ENCODE peak calls at places on chromosomes 5 and 9, in seven cellular contexts. One of them, this sample, is unnamed.

GRCh38 chr9:112087506-112087905 is 87.6 kb downstream of the SUSD1 start:
- DNase-seq in fibroblast of mammary gland: no peak
- DNase-seq in MM.1S: no peak
- DNase-seq in GM23248: no peak
- DNase-seq in adipocyte: no peak
- DNase-seq in AG04450: no peak
- DNase-seq in heart left ventricle: no peak
- DNase-seq in this sample: no peak

GRCh38 chr9:135222991-135223760 is 135.7 kb downstream of the OLFM1 start:
- DNase-seq in fibroblast of mammary gland: no peak
- DNase-seq in MM.1S: no peak
- DNase-seq in GM23248: no peak
- DNase-seq in adipocyte: no peak
- DNase-seq in AG04450: no peak
- DNase-seq in heart left ventricle: peak
- DNase-seq in this sample: no peak

GRCh38 chr9:134564431-134565170 is 77.0 kb upstream of the COL5A1 start:
- DNase-seq in fibroblast of mammary gland: peak
- DNase-seq in MM.1S: no peak
- DNase-seq in GM23248: peak
- DNase-seq in adipocyte: no peak
- DNase-seq in AG04450: peak
- DNase-seq in heart left ventricle: no peak
- DNase-seq in this sample: no peak

GRCh38 chr5:35002459-35002858 is 45.3 kb downstream of the AGXT2 start:
- DNase-seq in fibroblast of mammary gland: no peak
- DNase-seq in MM.1S: no peak
- DNase-seq in GM23248: no peak
- DNase-seq in adipocyte: no peak
- DNase-seq in AG04450: no peak
- DNase-seq in heart left ventricle: no peak
- DNase-seq in this sample: no peak

GRCh38 chr5:133051117-133051546 is 681 bp upstream of the HSPA4 start:
- DNase-seq in fibroblast of mammary gland: no peak
- DNase-seq in MM.1S: no peak
- DNase-seq in GM23248: peak
- DNase-seq in adipocyte: no peak
- DNase-seq in AG04450: no peak
- DNase-seq in heart left ventricle: no peak
- DNase-seq in this sample: no peak

GRCh38 chr5:149453618-149454415 is 74.7 kb upstream of the IL17B start:
- DNase-seq in fibroblast of mammary gland: no peak
- DNase-seq in MM.1S: no peak
- DNase-seq in GM23248: no peak
- DNase-seq in adipocyte: no peak
- DNase-seq in AG04450: no peak
- DNase-seq in heart left ventricle: no peak
- DNase-seq in this sample: no peak

GRCh38 chr9:86141843-86142242 is 42.5 kb upstream of the GOLM1 start:
- DNase-seq in fibroblast of mammary gland: no peak
- DNase-seq in MM.1S: no peak
- DNase-seq in GM23248: no peak
- DNase-seq in adipocyte: no peak
- DNase-seq in AG04450: no peak
- DNase-seq in heart left ventricle: no peak
- DNase-seq in this sample: no peak

GRCh38 chr5:159058928-159059636 is 40.6 kb downstream of the EBF1 start:
- DNase-seq in fibroblast of mammary gland: no peak
- DNase-seq in MM.1S: no peak
- DNase-seq in GM23248: peak
- DNase-seq in adipocyte: no peak
- DNase-seq in AG04450: no peak
- DNase-seq in heart left ventricle: no peak
- DNase-seq in this sample: peak

GRCh38 chr9:86557063-86557766 is 203.0 kb upstream of the TUT7 start:
- DNase-seq in fibroblast of mammary gland: peak
- DNase-seq in MM.1S: no peak
- DNase-seq in GM23248: peak
- DNase-seq in adipocyte: peak
- DNase-seq in AG04450: peak
- DNase-seq in heart left ventricle: no peak
- DNase-seq in this sample: no peak

GRCh38 chr9:3875371-3876132 is 349.8 kb upstream of the RFX3 start:
- DNase-seq in fibroblast of mammary gland: peak
- DNase-seq in MM.1S: peak
- DNase-seq in GM23248: peak
- DNase-seq in adipocyte: peak
- DNase-seq in AG04450: peak
- DNase-seq in heart left ventricle: no peak
- DNase-seq in this sample: peak

GRCh38 chr5:15026011-15026481 is 154.5 kb upstream of the ANKH start:
- DNase-seq in fibroblast of mammary gland: peak
- DNase-seq in MM.1S: no peak
- DNase-seq in GM23248: peak
- DNase-seq in adipocyte: no peak
- DNase-seq in AG04450: no peak
- DNase-seq in heart left ventricle: no peak
- DNase-seq in this sample: no peak

GRCh38 chr9:122383992-122384461 is 13.2 kb downstream of the PTGS1 start:
- DNase-seq in fibroblast of mammary gland: peak
- DNase-seq in MM.1S: no peak
- DNase-seq in GM23248: peak
- DNase-seq in adipocyte: peak
- DNase-seq in AG04450: no peak
- DNase-seq in heart left ventricle: no peak
- DNase-seq in this sample: no peak

GRCh38 chr9:98479967-98480847 is 224.8 kb upstream of the TBC1D2 start:
- DNase-seq in fibroblast of mammary gland: peak
- DNase-seq in MM.1S: no peak
- DNase-seq in GM23248: peak
- DNase-seq in adipocyte: no peak
- DNase-seq in AG04450: no peak
- DNase-seq in heart left ventricle: no peak
- DNase-seq in this sample: no peak

GRCh38 chr5:102865171-102865509 is 110.0 kb downstream of the PAM start:
- DNase-seq in fibroblast of mammary gland: peak
- DNase-seq in MM.1S: no peak
- DNase-seq in GM23248: peak
- DNase-seq in adipocyte: peak
- DNase-seq in AG04450: no peak
- DNase-seq in heart left ventricle: no peak
- DNase-seq in this sample: no peak

GRCh38 chr9:5421163-5421562 is 16.6 kb downstream of the PLGRKT start:
- DNase-seq in fibroblast of mammary gland: no peak
- DNase-seq in MM.1S: no peak
- DNase-seq in GM23248: no peak
- DNase-seq in adipocyte: no peak
- DNase-seq in AG04450: no peak
- DNase-seq in heart left ventricle: no peak
- DNase-seq in this sample: no peak

GRCh38 chr5:109318455-109319108 is 91.2 kb downstream of the PJA2 start:
- DNase-seq in fibroblast of mammary gland: no peak
- DNase-seq in MM.1S: no peak
- DNase-seq in GM23248: no peak
- DNase-seq in adipocyte: no peak
- DNase-seq in AG04450: no peak
- DNase-seq in heart left ventricle: no peak
- DNase-seq in this sample: no peak

GRCh38 chr9:136401173-136401922 is 1.4 kb upstream of the SNAPC4 start:
- DNase-seq in fibroblast of mammary gland: peak
- DNase-seq in MM.1S: no peak
- DNase-seq in GM23248: peak
- DNase-seq in adipocyte: no peak
- DNase-seq in AG04450: no peak
- DNase-seq in heart left ventricle: no peak
- DNase-seq in this sample: no peak

GRCh38 chr5:10505517-10506095 is 58.3 kb upstream of the ANKRD33B start:
- DNase-seq in fibroblast of mammary gland: no peak
- DNase-seq in MM.1S: no peak
- DNase-seq in GM23248: no peak
- DNase-seq in adipocyte: no peak
- DNase-seq in AG04450: no peak
- DNase-seq in heart left ventricle: no peak
- DNase-seq in this sample: peak

GRCh38 chr5:131405674-131406073 is 141.8 kb downstream of the CDC42SE2 start:
- DNase-seq in fibroblast of mammary gland: no peak
- DNase-seq in MM.1S: no peak
- DNase-seq in GM23248: no peak
- DNase-seq in adipocyte: no peak
- DNase-seq in AG04450: no peak
- DNase-seq in heart left ventricle: no peak
- DNase-seq in this sample: no peak

GRCh38 chr5:100901851-100902341 is 1.2 kb downstream of the ST8SIA4 start:
- DNase-seq in fibroblast of mammary gland: no peak
- DNase-seq in MM.1S: peak
- DNase-seq in GM23248: peak
- DNase-seq in adipocyte: no peak
- DNase-seq in AG04450: no peak
- DNase-seq in heart left ventricle: no peak
- DNase-seq in this sample: peak

GRCh38 chr9:34983209-34983608 is 6.3 kb upstream of the DNAJB5 start:
- DNase-seq in fibroblast of mammary gland: no peak
- DNase-seq in MM.1S: peak
- DNase-seq in GM23248: no peak
- DNase-seq in adipocyte: no peak
- DNase-seq in AG04450: no peak
- DNase-seq in heart left ventricle: no peak
- DNase-seq in this sample: peak

DNA sequence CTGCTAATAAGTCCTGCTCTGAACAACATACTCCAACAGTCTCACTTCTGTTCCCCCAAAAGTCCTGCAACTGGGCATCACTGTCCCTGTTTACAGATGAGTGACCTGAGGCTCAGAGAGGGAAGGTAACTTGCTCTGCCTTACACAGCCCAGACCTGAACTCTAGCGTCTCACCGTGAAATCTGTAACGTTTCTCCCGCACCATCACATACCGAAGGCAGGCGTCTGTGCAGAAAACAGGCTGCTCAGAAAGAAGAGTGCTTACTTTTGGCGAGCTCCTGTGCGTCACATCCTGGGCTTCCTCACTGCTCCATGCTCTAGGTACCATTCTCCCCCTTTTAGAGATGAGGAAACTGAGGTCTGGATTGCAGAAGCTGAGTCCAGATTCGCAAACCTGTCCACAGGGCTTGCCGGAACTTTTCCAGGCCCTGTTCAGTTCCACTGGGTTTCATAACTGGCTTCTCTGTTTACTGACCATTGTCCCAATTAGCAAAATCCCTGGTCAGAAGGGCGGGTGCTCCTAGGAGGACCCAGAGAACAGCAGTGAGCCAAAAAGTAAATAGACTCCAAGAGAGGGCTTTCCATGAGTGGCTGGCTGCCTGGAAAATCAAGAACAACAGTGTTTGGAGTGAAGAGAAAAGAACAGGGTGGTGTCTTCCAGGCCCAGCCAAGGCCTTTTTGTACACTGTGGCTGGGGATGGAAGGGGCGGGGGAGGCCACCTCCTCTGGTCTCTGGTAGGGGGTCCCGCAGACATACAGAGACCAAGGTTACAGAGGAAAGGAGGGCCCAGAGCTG is 27.1 kb downstream of the GSN start:
- DNase-seq in fibroblast of mammary gland: no peak
- DNase-seq in MM.1S: no peak
- DNase-seq in GM23248: no peak
- DNase-seq in adipocyte: peak
- DNase-seq in AG04450: no peak
- DNase-seq in heart left ventricle: peak
- DNase-seq in this sample: no peak
- H3K4me3 ChIP-seq in fibroblast of mammary gland: no peak
- H3K4me3 ChIP-seq in MM.1S: no peak
- H3K4me3 ChIP-seq in GM23248: no peak
- H3K4me3 ChIP-seq in adipocyte: peak
- H3K4me3 ChIP-seq in AG04450: no peak
- H3K4me3 ChIP-seq in heart left ventricle: no peak
- H3K4me3 ChIP-seq in this sample: no peak

GRCh38 chr5:126370796-126371718 is 52.2 kb upstream of the GRAMD2B start:
- DNase-seq in fibroblast of mammary gland: peak
- DNase-seq in MM.1S: no peak
- DNase-seq in GM23248: peak
- DNase-seq in adipocyte: no peak
- DNase-seq in AG04450: no peak
- DNase-seq in heart left ventricle: no peak
- DNase-seq in this sample: no peak
- H3K4me3 ChIP-seq in fibroblast of mammary gland: no peak
- H3K4me3 ChIP-seq in MM.1S: no peak
- H3K4me3 ChIP-seq in GM23248: no peak
- H3K4me3 ChIP-seq in adipocyte: no peak
- H3K4me3 ChIP-seq in AG04450: no peak
- H3K4me3 ChIP-seq in heart left ventricle: no peak
- H3K4me3 ChIP-seq in this sample: no peak

GRCh38 chr9:88994820-88995180 is 3.5 kb downstream of the S1PR3 start:
- DNase-seq in fibroblast of mammary gland: peak
- DNase-seq in MM.1S: no peak
- DNase-seq in GM23248: peak
- DNase-seq in adipocyte: peak
- DNase-seq in AG04450: no peak
- DNase-seq in heart left ventricle: no peak
- DNase-seq in this sample: no peak
- H3K4me3 ChIP-seq in fibroblast of mammary gland: peak
- H3K4me3 ChIP-seq in MM.1S: no peak
- H3K4me3 ChIP-seq in GM23248: peak
- H3K4me3 ChIP-seq in adipocyte: peak
- H3K4me3 ChIP-seq in AG04450: peak
- H3K4me3 ChIP-seq in heart left ventricle: no peak
- H3K4me3 ChIP-seq in this sample: no peak

GRCh38 chr5:147382776-147383175 is 127.1 kb downstream of the DPYSL3 start:
- DNase-seq in fibroblast of mammary gland: peak
- DNase-seq in MM.1S: no peak
- DNase-seq in GM23248: peak
- DNase-seq in adipocyte: no peak
- DNase-seq in AG04450: no peak
- DNase-seq in heart left ventricle: peak
- DNase-seq in this sample: no peak

GRCh38 chr5:147390654-147391053 is 119.2 kb downstream of the DPYSL3 start:
- DNase-seq in fibroblast of mammary gland: no peak
- DNase-seq in MM.1S: no peak
- DNase-seq in GM23248: no peak
- DNase-seq in adipocyte: no peak
- DNase-seq in AG04450: no peak
- DNase-seq in heart left ventricle: no peak
- DNase-seq in this sample: no peak

GRCh38 chr5:147384346-147385193 is 125.3 kb downstream of the DPYSL3 start:
- DNase-seq in fibroblast of mammary gland: no peak
- DNase-seq in MM.1S: no peak
- DNase-seq in GM23248: no peak
- DNase-seq in adipocyte: no peak
- DNase-seq in AG04450: no peak
- DNase-seq in heart left ventricle: no peak
- DNase-seq in this sample: no peak

GRCh38 chr5:147388171-147388977 is 121.5 kb downstream of the DPYSL3 start:
- DNase-seq in fibroblast of mammary gland: no peak
- DNase-seq in MM.1S: peak
- DNase-seq in GM23248: no peak
- DNase-seq in adipocyte: no peak
- DNase-seq in AG04450: no peak
- DNase-seq in heart left ventricle: no peak
- DNase-seq in this sample: no peak

DNA sequence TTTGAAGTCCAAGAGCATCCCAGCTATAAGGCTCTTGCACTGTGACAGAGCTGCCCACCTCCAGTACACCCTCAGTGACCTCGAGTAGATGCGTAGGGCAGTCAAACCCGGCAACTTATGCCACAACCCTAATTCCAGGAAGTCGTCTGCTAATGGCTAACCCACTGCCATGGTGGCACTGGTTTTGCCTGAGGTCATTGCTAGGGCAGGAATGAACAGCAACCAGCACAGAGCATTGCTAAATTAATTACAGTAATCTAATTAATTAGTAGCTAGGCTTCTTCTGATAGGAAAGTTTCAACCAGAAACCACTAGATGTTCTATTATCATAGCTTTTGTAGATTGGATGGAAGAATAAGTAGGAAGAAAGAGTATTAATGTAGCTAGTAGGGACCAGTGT is 122.8 kb downstream of the DPYSL3 start:
- DNase-seq in fibroblast of mammary gland: no peak
- DNase-seq in MM.1S: no peak
- DNase-seq in GM23248: no peak
- DNase-seq in adipocyte: no peak
- DNase-seq in AG04450: no peak
- DNase-seq in heart left ventricle: no peak
- DNase-seq in this sample: no peak
- H3K4me3 ChIP-seq in fibroblast of mammary gland: no peak
- H3K4me3 ChIP-seq in MM.1S: no peak
- H3K4me3 ChIP-seq in GM23248: no peak
- H3K4me3 ChIP-seq in adipocyte: no peak
- H3K4me3 ChIP-seq in AG04450: no peak
- H3K4me3 ChIP-seq in heart left ventricle: no peak
- H3K4me3 ChIP-seq in this sample: no peak

This sample was measured in GM12865.